ENCODE peak calls at places on chromosomes 2 and 18, in nine cellular contexts. N is HL-60; I is neural progenitor cell; J is CD4-positive, CD25-positive, alpha-beta regulatory T cell; P is ovary; Z is tibial nerve; F is body of pancreas; M is CD4-positive, alpha-beta T cell; G is tibial artery. T is an unnamed sample. For H3K27me3, the result is how much of the 10 kb centered on the place peaks cover.

GRCh38 chr2:207226671-207227061 is 60.9 kb upstream of the KLF7 start:
- DNase-seq in I (no peak), G (no peak), P (no peak), F (no peak), N (no peak), M (no peak), Z (no peak), J (no peak), T (no peak)

GRCh38 chr2:228613133-228613532 is 431.6 kb upstream of the SPHKAP start:
- DNase-seq in F (no peak), Z (no peak), J (no peak), M (no peak), P (no peak), I (no peak), N (no peak), G (no peak), T (no peak)

GRCh38 chr18:58635891-58636290 is 7.0 kb upstream of the ALPK2 start:
- DNase-seq in G (no peak), Z (no peak), P (no peak), J (peak), F (no peak), I (no peak), M (no peak), N (no peak), T (no peak)

GRCh38 chr2:194672994-194673393 is 984.0 kb upstream of the SLC39A10 start:
- DNase-seq in F (no peak), J (no peak), P (no peak), Z (no peak), I (no peak), M (no peak), G (no peak), N (no peak), T (no peak)

GRCh38 chr2:101698419-101699190 is 1.1 kb downstream of the MAP4K4 start:
- DNase-seq in J (peak), M (no peak), N (no peak), F (no peak), Z (no peak), G (no peak), P (no peak), I (no peak), T (no peak)

GRCh38 chr18:32472841-32473240 is 2.2 kb upstream of the GAREM1 start:
- DNase-seq in N (no peak), P (no peak), F (no peak), I (no peak), Z (no peak), M (no peak), J (no peak), G (no peak), T (no peak)

GRCh38 chr2:80303006-80303741 is 1.4 kb downstream of the LRRTM1 start:
- DNase-seq in G (no peak), I (peak), F (no peak), P (no peak), M (no peak), J (no peak), N (no peak), Z (no peak), T (no peak)

GRCh38 chr2:74238879-74239278 is 40.5 kb downstream of the MTHFD2 start:
- DNase-seq in I (no peak), J (no peak), F (no peak), M (no peak), N (no peak), Z (peak), P (no peak), G (peak), T (no peak)

GRCh38 chr2:98730851-98731708 is at the start of gene MGAT4A:
- DNase-seq in M (peak), I (peak), N (peak), P (peak), G (peak), F (peak), J (peak), Z (peak), T (no peak)

GRCh38 chr2:191026377-191026776 is 12.4 kb upstream of the STAT1 start:
- DNase-seq in F (no peak), N (no peak), M (no peak), P (no peak), I (no peak), G (no peak), J (no peak), Z (no peak), T (no peak)

GRCh38 chr2:219418570-219419189 is 503 bp downstream of the DES start:
- DNase-seq in I (peak), G (no peak), F (no peak), J (no peak), N (no peak), Z (no peak), M (no peak), P (peak), T (no peak)

GRCh38 chr2:176122633-176123482 is at the start of gene HOXD9:
- DNase-seq in N (no peak), J (no peak), I (peak), P (peak), F (no peak), M (no peak), Z (peak), G (no peak), T (no peak)

GRCh38 chr2:187547353-187547979 is 6.8 kb downstream of the TFPI start:
- DNase-seq in F (no peak), Z (peak), J (no peak), N (no peak), I (no peak), P (no peak), M (no peak), G (peak), T (no peak)

GRCh38 chr2:175937216-175937615 is 64.9 kb downstream of the LNPK start:
- DNase-seq in Z (no peak), F (no peak), J (no peak), P (no peak), M (no peak), G (no peak), N (no peak), I (no peak), T (no peak)

GRCh38 chr18:78624646-78625279 is 354.9 kb upstream of the SALL3 start:
- DNase-seq in P (no peak), N (no peak), F (no peak), G (peak), I (peak), Z (no peak), M (no peak), J (no peak), T (no peak)

GRCh38 chr2:225378984-225379383 is 20.5 kb upstream of the NYAP2 start:
- DNase-seq in M (no peak), P (no peak), F (no peak), G (no peak), N (no peak), J (no peak), I (no peak), Z (no peak), T (no peak)

GRCh38 chr2:225379861-225380260 is 19.6 kb upstream of the NYAP2 start:
- DNase-seq in I (no peak), F (no peak), M (no peak), G (no peak), P (no peak), N (no peak), Z (no peak), J (no peak), T (no peak)
- H3K27me3 ChIP-seq in I (under half), F (under half), M (under half), G (under half), P (under half), N (under half), Z (under half), J (under half), T (under half)

DNA sequence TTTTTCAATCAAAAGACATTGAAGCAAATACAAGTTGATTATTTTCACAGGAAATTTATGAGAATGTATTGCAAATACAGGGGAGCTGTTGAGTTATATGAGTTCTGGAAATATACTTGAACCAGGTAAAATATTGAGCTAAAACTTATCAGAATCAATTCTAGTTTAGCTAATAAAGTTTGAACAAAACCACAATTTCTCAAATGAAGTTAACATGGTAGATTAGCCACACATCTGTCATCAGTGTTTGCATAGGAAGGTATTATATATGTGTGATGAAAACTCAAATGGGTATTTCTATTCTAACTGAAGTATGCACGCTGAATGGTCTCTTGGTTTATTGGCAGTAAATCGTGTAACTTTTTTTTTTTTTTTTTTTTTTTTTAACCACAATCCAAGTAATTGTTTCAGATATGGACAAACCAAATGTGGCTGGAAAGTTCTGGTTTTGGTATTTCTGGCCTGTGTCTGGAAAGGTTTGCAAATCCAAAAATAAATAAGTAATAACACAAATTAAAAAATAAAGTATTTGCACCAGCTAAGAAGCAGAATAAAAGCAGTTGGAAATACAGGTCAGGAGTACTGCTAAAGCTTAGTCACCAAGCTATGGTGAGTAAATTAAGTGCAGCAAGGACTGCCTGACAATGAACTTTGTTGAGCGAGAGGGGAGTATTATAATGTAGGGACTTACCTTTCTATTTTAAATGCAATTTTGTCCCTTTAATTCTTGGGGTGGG is 479.1 kb upstream of the FANCL start:
- DNase-seq in F (no peak), G (no peak), J (no peak), N (no peak), Z (no peak), P (no peak), I (no peak), M (no peak), T (no peak)
- H3K27me3 ChIP-seq in F (under half), G (under half), J (under half), N (under half), Z (under half), P (under half), I (under half), M (under half), T (under half)

DNA sequence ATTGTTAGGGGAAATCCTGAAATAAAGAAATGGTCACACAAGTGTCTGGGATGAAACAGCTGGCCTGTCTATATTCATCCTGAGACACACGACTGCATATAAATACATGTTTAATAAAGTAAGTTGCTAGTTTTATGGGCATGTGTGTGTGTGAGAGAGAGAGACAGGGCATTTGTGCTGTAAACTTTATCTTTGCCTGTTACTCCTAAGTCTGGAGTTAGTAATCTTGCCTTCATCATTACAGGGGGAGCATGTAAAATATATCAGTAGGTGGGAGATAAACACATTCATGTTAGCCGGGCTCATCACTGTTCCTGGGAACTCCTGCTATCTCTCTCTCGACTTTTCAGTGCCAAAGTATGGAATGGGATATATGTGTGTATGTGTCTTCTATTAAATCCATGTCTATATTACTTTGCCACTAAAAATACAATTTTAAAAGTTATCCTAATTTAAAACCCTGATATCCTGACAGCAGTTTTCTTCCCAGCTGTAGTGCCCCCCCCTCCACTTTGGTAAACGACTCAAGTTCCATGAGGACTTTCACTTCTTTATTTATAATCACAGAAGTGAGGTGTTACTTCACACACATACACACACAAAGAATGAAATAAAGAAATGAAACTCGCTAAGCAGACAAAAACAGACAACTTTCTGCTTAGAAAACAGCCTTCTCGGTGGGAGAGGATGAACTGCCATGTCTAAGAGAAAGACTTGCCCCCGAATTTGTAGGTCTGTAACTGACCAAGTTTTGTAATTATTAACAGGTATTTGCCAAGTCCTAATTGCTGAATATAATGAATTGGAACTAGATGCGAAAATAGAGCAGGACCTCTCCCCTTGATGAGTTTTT is 949 bp downstream of the ZEB2 start:
- DNase-seq in P (no peak), Z (no peak), J (no peak), F (no peak), N (no peak), I (no peak), M (no peak), G (no peak), T (no peak)
- H3K27me3 ChIP-seq in P (under half), Z (under half), J (half or more), F (under half), N (under half), I (under half), M (half or more), G (under half), T (half or more)

GRCh38 chr2:95306306-95306895 is 9.3 kb downstream of the KCNIP3 start:
- DNase-seq in N (no peak), P (no peak), I (no peak), M (no peak), G (no peak), Z (no peak), F (no peak), J (no peak), T (no peak)

GRCh38 chr2:95307878-95308277 is 10.7 kb downstream of the KCNIP3 start:
- DNase-seq in F (no peak), P (no peak), N (no peak), J (no peak), G (no peak), I (no peak), Z (no peak), M (no peak), T (no peak)

GRCh38 chr2:95307036-95307435 is 9.9 kb downstream of the KCNIP3 start:
- DNase-seq in J (no peak), N (no peak), F (no peak), P (no peak), Z (no peak), G (no peak), M (no peak), I (no peak), T (no peak)

GRCh38 chr2:95303191-95303914 is 6.2 kb downstream of the KCNIP3 start:
- DNase-seq in P (no peak), N (no peak), M (no peak), Z (no peak), G (no peak), J (no peak), F (no peak), I (no peak), T (no peak)

DNA sequence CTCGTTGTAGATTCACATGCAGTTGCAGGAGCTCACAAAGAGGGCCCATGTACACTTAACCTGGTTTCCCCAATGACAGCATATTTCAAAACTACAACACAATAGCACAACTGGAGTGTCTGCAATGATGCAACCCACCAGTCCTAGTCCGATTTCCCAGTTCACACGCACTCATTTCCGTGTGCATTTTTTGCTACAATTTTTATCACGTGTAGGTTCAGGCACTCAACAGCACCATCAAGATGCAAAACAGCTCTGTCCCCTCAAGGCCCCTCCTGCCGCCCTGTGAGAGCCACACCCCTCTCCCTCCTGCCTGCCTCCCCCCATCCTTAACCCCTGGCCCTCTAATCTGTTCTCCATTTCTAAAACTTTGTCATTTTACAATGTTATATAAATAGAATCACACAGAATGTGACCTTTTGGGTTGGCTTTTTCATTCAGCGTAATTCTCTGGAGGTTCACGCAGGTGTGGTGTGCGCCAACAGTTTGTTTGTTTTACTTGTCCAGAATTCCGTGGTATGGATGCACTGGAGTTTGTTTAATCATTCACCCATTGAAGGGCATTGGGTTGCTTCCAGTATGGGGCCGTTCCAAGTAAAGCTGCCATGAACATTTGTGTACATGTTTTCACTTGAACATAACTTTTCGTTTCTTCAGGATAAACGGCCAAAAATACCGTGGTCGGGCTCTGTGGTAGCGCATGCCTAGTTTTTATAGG is 8.4 kb downstream of the KCNIP3 start:
- DNase-seq in I (no peak), N (no peak), F (peak), M (no peak), P (no peak), Z (no peak), J (no peak), G (no peak), T (no peak)
- H3K27me3 ChIP-seq in I (under half), N (under half), F (under half), M (under half), P (under half), Z (under half), J (under half), G (under half), T (under half)

GRCh38 chr2:26885651-26886329 is 37.9 kb downstream of the DPYSL5 start:
- DNase-seq in P (no peak), J (peak), Z (no peak), N (no peak), F (no peak), M (no peak), G (no peak), I (no peak), T (no peak)

GRCh38 chr2:26883971-26884370 is 36.0 kb downstream of the DPYSL5 start:
- DNase-seq in G (no peak), F (no peak), I (no peak), M (no peak), Z (no peak), P (no peak), J (no peak), N (no peak), T (no peak)

GRCh38 chr2:26884486-26884885 is 36.6 kb downstream of the DPYSL5 start:
- DNase-seq in I (no peak), G (no peak), F (no peak), Z (no peak), P (no peak), N (no peak), M (no peak), J (no peak), T (no peak)

GRCh38 chr2:26889796-26890195 is 41.9 kb downstream of the DPYSL5 start:
- DNase-seq in P (no peak), F (no peak), J (no peak), G (no peak), I (no peak), Z (no peak), N (no peak), M (no peak), T (no peak)

DNA sequence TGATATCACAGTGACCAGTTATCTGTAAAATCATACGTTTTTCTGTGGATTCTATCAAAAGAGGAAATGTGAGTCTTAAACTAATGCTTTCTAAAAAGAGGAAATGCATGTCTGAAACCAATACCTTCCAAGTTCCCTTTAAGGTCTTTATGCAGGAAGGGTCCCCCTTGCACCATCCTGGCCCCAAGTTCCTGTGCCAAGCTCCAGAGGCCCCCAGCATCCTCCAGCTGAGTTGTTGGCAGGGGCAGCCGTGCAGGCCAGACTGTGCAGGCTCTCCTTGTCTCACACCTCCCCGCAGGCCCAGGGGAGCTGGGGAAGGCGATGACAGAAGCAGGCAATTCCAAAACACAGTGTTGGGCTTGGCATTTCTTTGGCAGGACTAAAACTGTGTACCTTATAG is 39.2 kb downstream of the DPYSL5 start:
- DNase-seq in M (no peak), J (no peak), N (peak), F (no peak), P (no peak), Z (no peak), G (no peak), I (no peak), T (no peak)
- H3K27me3 ChIP-seq in M (under half), J (under half), N (under half), F (under half), P (under half), Z (under half), G (under half), I (under half), T (under half)

T was measured in iPS DF 6.9.